ENCODE peak calls at places on chromosomes 11 and 22, in seven cellular contexts. N, X, O, C, T, R and H are unnamed samples.

GRCh38 chr22:29055192-29055830 is 6.3 kb downstream of the C22orf31 start:
- DNase-seq in C (no peak), X (no peak), R (no peak), O (no peak), N (no peak), T (peak; percentile 48), H (no peak)

GRCh38 chr22:33476716-33477115 is 418.5 kb upstream of the SYN3 start:
- DNase-seq in N (peak; percentile 43), X (no peak), C (peak; percentile 38), O (no peak), T (peak; percentile 52), R (no peak), H (no peak)

GRCh38 chr11:83537131-83537610 is 251.0 kb upstream of the CCDC90B start:
- DNase-seq in T (no peak), N (no peak), R (no peak), O (no peak), X (no peak), C (no peak), H (no peak)

GRCh38 chr11:126489791-126490190 is 134.3 kb downstream of the ST3GAL4 start:
- DNase-seq in X (no peak), N (peak; percentile 51), O (no peak), R (no peak), C (peak; percentile 41), T (no peak), H (no peak)

GRCh38 chr11:2690261-2690575 is 9.6 kb downstream of the KCNQ1OT1 start:
- DNase-seq in C (no peak), T (no peak), O (no peak), N (no peak), R (peak; percentile 28), X (no peak), H (no peak)

GRCh38 chr22:49301398-49302149 is 526.1 kb downstream of the BRD1 start:
- DNase-seq in R (peak; percentile 39), N (no peak), O (no peak), C (no peak), T (no peak), X (no peak), H (no peak)

GRCh38 chr22:41998361-41999261 is at the start of gene WBP2NL:
- DNase-seq in O (peak; percentile 91), R (peak; percentile 87), X (peak; percentile 88), N (peak; percentile 78), T (no peak), C (peak; percentile 62), H (peak; percentile 8)

GRCh38 chr22:25475554-25476022 is 88.9 kb upstream of the GRK3 start:
- DNase-seq in X (peak; percentile 59), O (no peak), T (peak; percentile 46), N (peak; percentile 69), C (peak; percentile 66), R (no peak), H (no peak)

GRCh38 chr11:10021563-10021962 is 272.5 kb downstream of the SBF2 start:
- DNase-seq in C (no peak), T (peak; percentile 70), O (no peak), R (no peak), N (no peak), X (peak; percentile 14), H (no peak)

GRCh38 chr11:72111803-72112540 is 523 bp downstream of the ANAPC15 start:
- DNase-seq in O (peak; percentile 94), X (peak; percentile 100), T (peak; percentile 100), C (peak; percentile 99), N (peak; percentile 99), R (peak; percentile 93), H (peak; percentile 99)

GRCh38 chr22:43162412-43163150 is 11.2 kb downstream of the TSPO start:
- DNase-seq in R (no peak), C (no peak), N (no peak), O (no peak), T (no peak), X (no peak), H (no peak)

GRCh38 chr22:29750029-29750428 is 16.8 kb downstream of the ZMAT5 start:
- DNase-seq in X (no peak), O (no peak), R (no peak), N (no peak), C (no peak), T (no peak), H (no peak)

GRCh38 chr11:65316979-65317786 is 2.5 kb downstream of the CDC42EP2 start:
- DNase-seq in O (peak; percentile 80), T (peak; percentile 60), R (peak; percentile 78), C (peak; percentile 65), X (peak; percentile 71), N (peak; percentile 74), H (no peak)

GRCh38 chr11:114308689-114309089 is 12.5 kb downstream of the NNMT start:
- DNase-seq in R (peak; percentile 64), T (no peak), X (peak; percentile 89), N (peak; percentile 66), C (peak; percentile 59), O (no peak), H (no peak)

GRCh38 chr11:17008099-17008498 is 6.1 kb downstream of the PLEKHA7 start:
- DNase-seq in O (no peak), T (no peak), R (no peak), C (no peak), X (no peak), N (no peak), H (no peak)

GRCh38 chr22:23892130-23892529 is 2.1 kb upstream of the MIF start:
- DNase-seq in R (no peak), X (no peak), C (no peak), O (no peak), N (no peak), T (no peak), H (no peak)

GRCh38 chr11:67356867-67357561 is 3.7 kb upstream of the POLD4 start:
- DNase-seq in R (no peak), O (peak; percentile 81), N (peak; percentile 73), X (peak; percentile 89), C (peak; percentile 57), T (peak; percentile 91), H (peak; percentile 52)

GRCh38 chr11:67355794-67356550 is 2.6 kb upstream of the POLD4 start:
- DNase-seq in C (no peak), X (no peak), T (no peak), N (no peak), O (peak; percentile 51), R (no peak), H (no peak)

GRCh38 chr11:67355023-67355793 is 1.9 kb upstream of the POLD4 start:
- DNase-seq in X (no peak), T (no peak), O (no peak), C (no peak), N (no peak), R (no peak), H (no peak)

GRCh38 chr11:67357831-67358555 is 4.6 kb upstream of the POLD4 start:
- DNase-seq in R (no peak), O (no peak), X (peak; percentile 51), T (no peak), C (peak; percentile 77), N (peak; percentile 82), H (no peak)

DNA sequence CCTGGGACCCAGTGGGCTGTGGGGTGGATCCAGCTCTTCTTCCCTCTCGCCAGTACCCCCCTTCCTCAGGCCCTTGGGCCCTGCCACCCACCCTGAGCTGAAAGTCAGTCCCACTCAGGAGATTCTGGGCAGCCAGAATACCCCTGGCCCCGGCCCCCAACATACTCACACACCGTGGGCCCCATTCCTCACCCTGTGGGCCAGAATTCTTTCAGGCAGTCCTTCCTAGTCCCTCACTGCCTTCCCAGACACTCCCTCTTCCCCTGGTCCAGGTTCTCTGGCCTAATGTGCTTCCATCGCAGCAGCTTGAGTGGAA is 3.2 kb upstream of the POLD4 start:
- DNase-seq in X (no peak), C (no peak), N (no peak), T (no peak), O (no peak), R (no peak), H (no peak)
- H3K4me3 ChIP-seq in X (no peak overlapping the region), C (no peak overlapping the region), N (no peak overlapping the region), T (no peak overlapping the region), O (peak overlapping the region; percentile 19), R (no peak overlapping the region), H (no peak overlapping the region)

DNA sequence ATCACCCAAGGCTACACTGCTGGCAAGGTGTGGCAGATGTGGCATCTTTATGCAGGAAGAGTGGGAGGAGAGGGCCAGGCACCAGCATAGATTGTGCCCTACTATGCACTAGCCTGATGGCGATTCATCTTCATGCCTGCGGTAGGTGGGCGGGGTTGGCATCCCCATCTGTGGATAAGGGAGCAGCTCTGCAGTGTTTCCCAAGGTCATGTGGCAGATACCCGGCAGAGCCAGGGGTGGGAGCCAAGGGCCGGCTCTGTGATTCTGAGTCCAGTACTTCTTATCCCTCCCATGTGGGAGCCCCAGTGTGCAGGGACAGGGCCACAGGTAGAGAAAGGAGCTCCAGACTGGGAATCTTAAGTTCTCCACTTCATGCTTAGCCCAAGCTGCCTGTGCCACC is 20.0 kb downstream of the CD82 start:
- DNase-seq in R (no peak), N (no peak), C (no peak), X (no peak), O (no peak), T (no peak), H (no peak)
- H3K27ac ChIP-seq in R (peak overlapping the region; percentile 54), N (no peak overlapping the region), C (no peak overlapping the region), X (no peak overlapping the region), O (no peak overlapping the region), T (no peak overlapping the region), H (no peak overlapping the region)

DNA sequence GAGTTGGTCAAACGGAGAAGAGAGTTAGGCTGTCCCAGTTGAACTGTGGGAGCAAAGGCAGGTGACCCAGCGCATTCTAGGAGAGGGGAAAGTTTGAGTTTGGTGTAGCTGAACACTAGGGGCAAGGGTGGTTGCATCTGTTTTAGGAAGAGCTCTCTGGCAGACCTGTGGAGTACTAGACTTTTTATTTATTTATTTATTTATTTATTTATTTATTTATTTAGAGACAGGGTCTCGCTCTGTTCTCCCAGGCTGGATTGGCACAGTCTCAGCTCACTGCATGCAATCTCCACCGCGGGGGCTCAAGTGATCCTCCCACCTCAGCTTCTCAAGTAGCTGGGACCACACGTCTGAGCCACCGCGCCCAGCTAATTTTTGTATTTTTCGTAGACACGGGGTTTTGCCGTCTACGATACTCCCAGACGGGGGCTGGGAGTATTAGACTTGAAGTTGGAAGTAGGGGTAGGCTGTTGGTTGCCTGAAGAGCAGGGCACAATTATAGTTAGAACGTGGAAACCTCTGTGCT is 947 bp upstream of the ACER3 start:
- DNase-seq in T (no peak), X (no peak), C (no peak), O (no peak), N (no peak), R (no peak), H (no peak)
- H3K4me3 ChIP-seq in T (no peak overlapping the region), X (no peak overlapping the region), C (peak overlapping the region; percentile 88), O (no peak overlapping the region), N (no peak overlapping the region), R (no peak overlapping the region), H (no peak overlapping the region)

GRCh38 chr11:63880031-63880841 is 36.7 kb downstream of the RCOR2 start:
- DNase-seq in X (peak; percentile 66), R (no peak), N (peak; percentile 75), C (peak; percentile 63), O (no peak), T (no peak), H (peak; percentile 27)

GRCh38 chr11:63882555-63883242 is 34.3 kb downstream of the RCOR2 start:
- DNase-seq in C (no peak), X (no peak), R (no peak), O (no peak), T (peak; percentile 96), N (peak; percentile 30), H (no peak)

GRCh38 chr11:63887600-63887999 is 29.4 kb downstream of the RCOR2 start:
- DNase-seq in C (no peak), T (peak; percentile 93), N (no peak), R (no peak), O (no peak), X (no peak), H (no peak)

GRCh38 chr11:63888170-63889086 is 28.5 kb downstream of the RCOR2 start:
- DNase-seq in C (peak; percentile 65), R (peak; percentile 74), N (peak; percentile 79), X (peak; percentile 80), T (peak; percentile 90), O (peak; percentile 84), H (no peak)

GRCh38 chr11:63884191-63884590 is 32.8 kb downstream of the RCOR2 start:
- DNase-seq in O (no peak), N (peak; percentile 17), X (no peak), C (no peak), T (no peak), R (no peak), H (no peak)
- H3K27ac ChIP-seq in O (peak overlapping the region; percentile 38), N (no peak overlapping the region), X (peak overlapping the region; percentile 78), C (no peak overlapping the region), T (no peak overlapping the region), R (peak overlapping the region; percentile 29), H (no peak overlapping the region)